ENCODE peak calls at places on chromosomes 11 and 22, in seven cellular contexts. H is CD4-positive, alpha-beta T cell; Z is fibroblast of lung; W is upper lobe of left lung; T is cardiac muscle cell; L is heart right ventricle; A is A549. I is an unnamed sample.

GRCh38 chr11:68064876-68065275 is 26.1 kb downstream of the TCIRG1 start:
- DNase-seq in H (no peak), Z (no peak), W (no peak), T (no peak), L (no peak), A (no peak), I (no peak)

GRCh38 chr22:17243524-17243923 is 24.3 kb upstream of the ADA2 start:
- DNase-seq in H (no peak), Z (no peak), W (no peak), T (no peak), L (no peak), A (peak), I (peak)

GRCh38 chr11:67238894-67239794 is 27.1 kb upstream of the GRK2 start:
- DNase-seq in H (no peak), Z (no peak), W (no peak), T (peak), L (no peak), A (no peak), I (no peak)

GRCh38 chr11:133991101-133991500 is 34.3 kb upstream of the IGSF9B start:
- DNase-seq in H (no peak), Z (no peak), W (no peak), T (no peak), L (no peak), A (no peak), I (no peak)

GRCh38 chr11:19962795-19963163 is 197.5 kb downstream of the DBX1 start:
- DNase-seq in H (no peak), Z (peak), W (no peak), T (no peak), L (no peak), A (no peak), I (no peak)

GRCh38 chr22:32649515-32650200 is 151.8 kb upstream of the TIMP3 start:
- DNase-seq in H (no peak), Z (peak), W (no peak), T (no peak), L (no peak), A (peak), I (no peak)

GRCh38 chr22:34356481-34356880 is 436.2 kb upstream of the LARGE1 start:
- DNase-seq in H (no peak), Z (no peak), W (no peak), T (no peak), L (no peak), A (no peak), I (no peak)

GRCh38 chr11:73650400-73650799 is 4.0 kb downstream of the PLEKHB1 start:
- DNase-seq in H (no peak), Z (no peak), W (no peak), T (no peak), L (no peak), A (no peak), I (no peak)

GRCh38 chr11:48105096-48105990 is 111.3 kb upstream of the OR4B1 start:
- DNase-seq in H (no peak), Z (no peak), W (no peak), T (no peak), L (no peak), A (no peak), I (no peak)

GRCh38 chr11:88292156-88292844 is 45.2 kb downstream of the CTSC start:
- DNase-seq in H (no peak), Z (peak), W (no peak), T (peak), L (no peak), A (peak), I (peak)

GRCh38 chr22:44648085-44648820 is 53.8 kb upstream of the PRR5 start:
- DNase-seq in H (no peak), Z (no peak), W (peak), T (no peak), L (no peak), A (no peak), I (no peak)

GRCh38 chr11:57425565-57426438 is 1.1 kb downstream of the SLC43A3 start:
- DNase-seq in H (no peak), Z (peak), W (peak), T (no peak), L (peak), A (no peak), I (no peak)

GRCh38 chr11:6418199-6418957 is 516 bp downstream of the APBB1 start:
- DNase-seq in H (no peak), Z (no peak), W (peak), T (peak), L (peak), A (no peak), I (no peak)

GRCh38 chr22:40029189-40029890 is 34.6 kb downstream of the FAM83F start:
- DNase-seq in H (no peak), Z (no peak), W (peak), T (no peak), L (no peak), A (no peak), I (no peak)

GRCh38 chr11:32616903-32617302 is 33.3 kb downstream of the EIF3M start:
- DNase-seq in H (no peak), Z (no peak), W (no peak), T (no peak), L (no peak), A (no peak), I (no peak)

GRCh38 chr11:25769287-25769686 is 562.6 kb upstream of the ANO3 start:
- DNase-seq in H (no peak), Z (peak), W (no peak), T (no peak), L (no peak), A (no peak), I (peak)

DNA sequence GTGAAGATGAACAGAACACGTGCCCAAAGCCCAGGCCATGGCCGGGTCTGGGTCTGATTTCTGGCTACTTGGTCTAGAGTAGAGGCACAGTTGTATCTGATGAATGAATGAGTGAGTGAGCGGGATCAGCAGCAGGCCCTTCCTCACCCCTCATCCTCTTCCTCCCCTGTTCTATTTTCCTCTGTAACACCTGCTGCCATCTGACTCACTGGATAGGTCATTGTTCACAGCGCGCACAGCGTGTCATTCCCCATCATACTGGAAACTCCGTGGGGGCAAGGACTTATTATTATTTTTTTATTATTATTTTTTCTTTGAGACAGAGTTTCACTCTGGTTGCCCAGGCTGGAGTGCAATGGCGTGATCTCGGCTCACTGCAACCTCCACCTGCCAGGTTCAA is 13.9 kb downstream of the NCF4 start:
- DNase-seq in H (no peak), Z (no peak), W (no peak), T (no peak), L (no peak), A (no peak), I (no peak)
- H3K27ac ChIP-seq in H (no peak), Z (no peak), W (peak), T (peak), L (peak), A (no peak), I (no peak)

DNA sequence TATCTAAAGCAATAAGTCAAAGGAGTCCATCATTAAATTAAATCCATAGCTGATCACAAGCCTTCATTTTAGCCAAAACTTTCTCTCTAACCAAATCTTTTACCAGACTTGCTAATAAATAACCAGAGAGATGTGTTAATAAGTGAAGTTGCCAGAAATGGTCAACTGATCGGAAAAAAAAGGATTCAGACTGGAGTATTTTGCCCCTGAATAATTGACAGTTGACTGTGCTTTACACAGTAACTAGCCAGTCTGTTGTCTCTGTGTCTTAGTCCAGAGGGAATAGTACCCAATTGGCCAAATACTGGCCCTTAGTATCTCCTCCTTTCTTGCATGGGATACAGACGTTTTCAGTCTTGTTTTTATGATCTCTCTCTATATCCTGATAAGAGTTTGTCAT is 75.2 kb downstream of the ZC3H12C start:
- DNase-seq in H (no peak), Z (no peak), W (no peak), T (no peak), L (no peak), A (no peak), I (no peak)
- TF ChIP-seq CTCF in H (no peak), Z (no peak), W (no peak), T (no peak), L (no peak), A (no peak), I (no peak)

GRCh38 chr22:42301742-42302102 is 31.3 kb upstream of the TCF20 start:
- DNase-seq in H (no peak), Z (no peak), W (peak), T (no peak), L (no peak), A (no peak), I (no peak)

GRCh38 chr22:42301072-42301741 is 30.8 kb upstream of the TCF20 start:
- DNase-seq in H (no peak), Z (no peak), W (no peak), T (peak), L (no peak), A (no peak), I (no peak)

GRCh38 chr22:42298746-42299145 is 28.3 kb upstream of the TCF20 start:
- DNase-seq in H (no peak), Z (no peak), W (peak), T (no peak), L (no peak), A (no peak), I (no peak)

GRCh38 chr22:42299586-42300285 is 29.3 kb upstream of the TCF20 start:
- DNase-seq in H (peak), Z (no peak), W (peak), T (peak), L (no peak), A (no peak), I (no peak)

DNA sequence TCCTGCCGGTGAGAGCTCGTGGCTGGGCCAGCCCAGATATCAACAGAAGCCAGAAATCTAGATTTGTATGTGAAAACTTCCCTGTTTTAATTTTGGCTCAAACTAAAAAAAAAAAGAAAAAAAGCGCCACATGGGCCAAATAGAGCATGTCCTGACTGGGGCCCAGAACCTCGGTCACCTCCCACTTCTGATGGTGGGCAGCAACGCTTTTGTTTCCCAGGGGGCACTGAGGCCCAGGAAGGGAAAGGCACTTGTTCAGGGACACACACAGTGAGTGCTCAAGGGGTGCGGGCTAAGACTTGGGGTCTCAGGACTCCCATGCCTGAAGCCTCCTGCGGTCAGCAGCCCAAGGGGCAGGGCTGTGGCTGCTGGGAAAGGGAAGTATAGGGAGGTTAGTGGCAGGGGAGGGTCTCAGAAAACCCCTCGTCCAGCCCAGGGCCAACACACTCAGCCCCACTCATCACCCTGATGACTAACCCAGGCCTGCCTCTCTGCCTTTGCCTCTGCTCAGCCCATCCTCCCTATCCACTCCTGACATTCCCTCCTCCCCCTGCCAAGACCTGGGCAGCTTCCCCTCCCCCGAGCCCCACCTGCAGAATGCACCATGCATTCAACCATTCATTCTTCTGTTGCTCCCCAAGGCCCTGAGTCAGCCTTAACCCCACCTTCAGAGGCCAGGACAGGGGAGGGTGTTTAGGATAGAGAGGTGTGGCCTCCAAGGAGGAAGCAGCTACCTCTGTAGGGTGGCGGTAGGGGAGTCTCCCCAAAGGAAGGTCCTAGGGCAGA is 30.0 kb upstream of the TCF20 start:
- DNase-seq in H (peak), Z (no peak), W (no peak), T (no peak), L (no peak), A (no peak), I (peak)
- H3K27ac ChIP-seq in H (peak), Z (no peak), W (no peak), T (no peak), L (no peak), A (no peak), I (peak)

GRCh38 chr11:62237499-62237898 is 4.5 kb upstream of the SCGB1D2 start:
- DNase-seq in H (no peak), Z (no peak), W (no peak), T (no peak), L (no peak), A (no peak), I (no peak)

GRCh38 chr11:62245271-62245753 is 3.3 kb downstream of the SCGB1D2 start:
- DNase-seq in H (no peak), Z (peak), W (no peak), T (peak), L (no peak), A (peak), I (peak)

GRCh38 chr11:62238151-62238550 is 3.9 kb upstream of the SCGB1D2 start:
- DNase-seq in H (no peak), Z (no peak), W (no peak), T (no peak), L (no peak), A (no peak), I (no peak)

GRCh38 chr11:62241095-62241494 is 944 bp upstream of the SCGB1D2 start:
- DNase-seq in H (no peak), Z (no peak), W (no peak), T (no peak), L (no peak), A (no peak), I (no peak)

DNA sequence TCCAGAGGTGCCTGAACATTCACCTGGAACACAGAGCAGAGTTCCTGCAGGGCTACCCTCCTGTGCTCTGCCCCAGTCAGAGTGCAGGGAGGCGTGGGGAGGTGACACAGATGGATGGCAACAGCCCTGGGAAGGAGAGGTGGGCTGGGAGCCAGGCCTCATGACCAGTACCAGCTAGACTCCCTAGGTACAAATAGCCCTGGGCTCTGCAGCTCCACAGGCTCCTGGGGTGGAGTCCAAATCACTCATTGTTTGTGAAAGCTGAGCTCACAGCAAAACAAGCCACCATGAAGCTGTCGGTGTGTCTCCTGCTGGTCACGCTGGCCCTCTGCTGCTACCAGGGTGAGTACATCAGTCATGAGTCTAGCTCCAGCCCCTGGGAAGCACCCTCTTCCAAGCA is at the start of gene SCGB1D2:
- DNase-seq in H (no peak), Z (no peak), W (no peak), T (no peak), L (peak), A (peak), I (peak)
- TF ChIP-seq CTCF in H (no peak), Z (no peak), W (no peak), T (no peak), L (no peak), A (no peak), I (no peak)

GRCh38 chr11:96082002-96082899 is 158.3 kb upstream of the MTMR2 start:
- DNase-seq in H (no peak), Z (no peak), W (no peak), T (no peak), L (no peak), A (no peak), I (no peak)
- H3K27ac ChIP-seq in H (no peak), Z (no peak), W (no peak), T (no peak), L (no peak), A (no peak), I (no peak)

GRCh38 chr11:8363924-8364323 is 100.2 kb upstream of the LMO1 start:
- DNase-seq in H (no peak), Z (no peak), W (no peak), T (no peak), L (no peak), A (no peak), I (no peak)

GRCh38 chr11:8366316-8366715 is 102.6 kb upstream of the LMO1 start:
- DNase-seq in H (no peak), Z (no peak), W (no peak), T (no peak), L (no peak), A (no peak), I (no peak)

GRCh38 chr11:8368194-8368593 is 104.5 kb upstream of the LMO1 start:
- DNase-seq in H (no peak), Z (no peak), W (no peak), T (no peak), L (no peak), A (no peak), I (no peak)

GRCh38 chr11:8362899-8363298 is 99.2 kb upstream of the LMO1 start:
- DNase-seq in H (no peak), Z (no peak), W (no peak), T (no peak), L (no peak), A (no peak), I (no peak)

GRCh38 chr11:8365542-8365941 is 101.9 kb upstream of the LMO1 start:
- DNase-seq in H (no peak), Z (no peak), W (no peak), T (no peak), L (no peak), A (no peak), I (no peak)
- TF ChIP-seq CTCF in H (no peak), Z (no peak), W (no peak), T (no peak), L (no peak), A (no peak), I (no peak)

GRCh38 chr11:34621876-34622275 is 983 bp downstream of the EHF start:
- DNase-seq in H (no peak), Z (peak), W (no peak), T (no peak), L (no peak), A (no peak), I (no peak)
- H3K27ac ChIP-seq in H (no peak), Z (no peak), W (peak), T (no peak), L (no peak), A (peak), I (no peak)

DNA sequence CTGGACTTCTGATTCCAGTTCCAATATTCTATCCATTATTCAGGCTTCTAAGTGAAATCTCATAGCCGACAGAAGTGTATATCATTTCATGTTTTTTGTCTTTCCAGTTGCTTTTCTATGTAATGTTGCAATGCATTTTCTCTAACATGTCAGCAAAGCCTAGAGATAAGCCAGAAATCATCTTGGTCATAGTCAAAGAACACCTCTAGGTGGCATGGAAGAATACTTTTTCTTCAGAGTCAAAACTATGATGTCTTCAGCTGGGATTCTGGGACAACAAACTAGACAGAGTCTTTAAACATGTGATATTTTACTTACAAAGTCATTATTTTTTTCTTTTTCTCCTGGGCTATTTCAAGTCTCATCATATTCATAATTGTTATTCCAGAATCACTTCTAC is 4.4 kb downstream of the GAS2 start:
- DNase-seq in H (no peak), Z (no peak), W (no peak), T (peak), L (no peak), A (peak), I (no peak)
- TF ChIP-seq CTCF in H (peak), Z (no peak), W (no peak), T (peak), L (no peak), A (peak), I (no peak)

DNA sequence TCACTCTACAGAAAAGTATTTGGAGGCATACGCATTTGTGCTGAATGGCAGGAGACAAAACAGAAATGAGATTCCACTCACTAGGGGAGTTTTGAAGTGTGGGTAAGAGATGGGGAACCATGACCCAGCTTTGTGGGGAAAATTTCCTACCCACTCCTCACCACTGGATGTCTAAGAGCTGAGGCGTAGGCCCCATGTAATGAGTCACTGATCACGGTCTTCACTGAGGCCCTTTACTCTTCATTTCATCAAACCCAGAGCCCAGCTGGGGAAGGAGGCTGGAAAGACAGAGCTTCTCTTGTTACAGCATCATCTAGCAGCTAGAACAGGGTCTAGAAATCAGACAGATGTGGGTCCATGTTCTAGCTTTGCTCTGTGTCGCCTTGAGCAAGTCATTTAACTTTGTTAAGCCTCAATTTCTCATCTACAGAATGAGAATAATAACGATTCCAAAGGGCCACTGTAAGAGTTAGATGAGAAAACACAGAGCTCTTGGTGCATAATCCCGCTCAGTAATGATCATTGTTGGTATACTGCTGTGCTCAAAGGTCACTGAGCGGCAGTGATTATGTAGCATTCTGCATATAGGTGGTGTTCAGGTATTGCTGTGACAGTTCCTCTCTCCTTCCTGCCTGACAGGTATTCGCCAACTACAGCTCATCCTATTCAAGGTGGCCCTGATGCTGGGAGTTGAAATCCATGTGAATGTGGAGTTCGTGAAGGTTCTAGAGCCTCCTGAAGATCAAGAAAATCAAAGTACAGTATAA is 97.2 kb downstream of the MICAL2 start:
- DNase-seq in H (no peak), Z (peak), W (no peak), T (no peak), L (no peak), A (no peak), I (no peak)
- H3K27ac ChIP-seq in H (no peak), Z (peak), W (no peak), T (no peak), L (no peak), A (no peak), I (no peak)